ENCODE peak calls at places on chromosomes 1 and 21, in six cellular contexts. One of them, this sample, is unnamed.

GRCh38 chr1:39378377-39378776 is 113.1 kb upstream of the BMP8A start:
- DNase-seq in GM03348: no peak
- DNase-seq in NCI-H2171: no peak
- DNase-seq in uterus: no peak
- DNase-seq in NCI-H1417: peak
- DNase-seq in thoracic aorta: no peak
- DNase-seq in this sample: no peak

GRCh38 chr1:169003864-169004516 is 102.5 kb upstream of the ATP1B1 start:
- DNase-seq in uterus: no peak
- DNase-seq in NCI-H1417: no peak
- DNase-seq in GM03348: peak
- DNase-seq in NCI-H2171: no peak
- DNase-seq in thoracic aorta: peak
- DNase-seq in this sample: no peak

GRCh38 chr1:4118746-4119515 is 218.9 kb upstream of the C1orf174 start:
- DNase-seq in uterus: no peak
- DNase-seq in NCI-H1417: no peak
- DNase-seq in GM03348: no peak
- DNase-seq in NCI-H2171: no peak
- DNase-seq in thoracic aorta: no peak
- DNase-seq in this sample: no peak

GRCh38 chr1:203726417-203726867 is 38.5 kb upstream of the LAX1 start:
- DNase-seq in uterus: no peak
- DNase-seq in NCI-H2171: peak
- DNase-seq in thoracic aorta: no peak
- DNase-seq in GM03348: no peak
- DNase-seq in NCI-H1417: no peak
- DNase-seq in this sample: no peak

GRCh38 chr1:12409676-12410075 is 179.8 kb downstream of the VPS13D start:
- DNase-seq in uterus: peak
- DNase-seq in GM03348: no peak
- DNase-seq in NCI-H1417: no peak
- DNase-seq in NCI-H2171: no peak
- DNase-seq in thoracic aorta: no peak
- DNase-seq in this sample: no peak

GRCh38 chr1:101300916-101301315 is 64.1 kb downstream of the S1PR1 start:
- DNase-seq in NCI-H1417: no peak
- DNase-seq in uterus: no peak
- DNase-seq in NCI-H2171: no peak
- DNase-seq in GM03348: no peak
- DNase-seq in thoracic aorta: no peak
- DNase-seq in this sample: no peak

GRCh38 chr1:168079761-168080160 is 57.0 kb downstream of the GPR161 start:
- DNase-seq in thoracic aorta: no peak
- DNase-seq in uterus: no peak
- DNase-seq in NCI-H1417: no peak
- DNase-seq in GM03348: peak
- DNase-seq in NCI-H2171: no peak
- DNase-seq in this sample: no peak

GRCh38 chr1:180636138-180636537 is 4.3 kb downstream of the XPR1 start:
- DNase-seq in GM03348: no peak
- DNase-seq in thoracic aorta: no peak
- DNase-seq in NCI-H1417: peak
- DNase-seq in uterus: no peak
- DNase-seq in NCI-H2171: no peak
- DNase-seq in this sample: no peak

GRCh38 chr1:98920441-98921110 is 84.1 kb downstream of the PLPPR5 start:
- DNase-seq in GM03348: peak
- DNase-seq in uterus: no peak
- DNase-seq in NCI-H2171: no peak
- DNase-seq in thoracic aorta: no peak
- DNase-seq in NCI-H1417: no peak
- DNase-seq in this sample: no peak

GRCh38 chr1:180470031-180470430 is 32.3 kb downstream of the ACBD6 start:
- DNase-seq in uterus: no peak
- DNase-seq in NCI-H2171: no peak
- DNase-seq in GM03348: no peak
- DNase-seq in NCI-H1417: no peak
- DNase-seq in thoracic aorta: no peak
- DNase-seq in this sample: no peak

GRCh38 chr1:209742409-209743144 is 13.3 kb upstream of the TRAF3IP3 start:
- DNase-seq in NCI-H2171: no peak
- DNase-seq in thoracic aorta: no peak
- DNase-seq in uterus: no peak
- DNase-seq in NCI-H1417: no peak
- DNase-seq in GM03348: peak
- DNase-seq in this sample: no peak

GRCh38 chr1:205241366-205242030 is 13.8 kb downstream of the TMCC2 start:
- DNase-seq in thoracic aorta: no peak
- DNase-seq in NCI-H2171: no peak
- DNase-seq in GM03348: no peak
- DNase-seq in NCI-H1417: no peak
- DNase-seq in uterus: no peak
- DNase-seq in this sample: no peak

GRCh38 chr21:43697758-43698643 is 20.9 kb upstream of the PDXK start:
- DNase-seq in uterus: no peak
- DNase-seq in NCI-H1417: no peak
- DNase-seq in GM03348: no peak
- DNase-seq in thoracic aorta: no peak
- DNase-seq in NCI-H2171: no peak
- DNase-seq in this sample: no peak

GRCh38 chr1:160877221-160877620 is 7.8 kb downstream of the ITLN1 start:
- DNase-seq in thoracic aorta: no peak
- DNase-seq in NCI-H1417: no peak
- DNase-seq in GM03348: no peak
- DNase-seq in uterus: no peak
- DNase-seq in NCI-H2171: no peak
- DNase-seq in this sample: no peak

GRCh38 chr1:22472596-22472995 is 20.9 kb downstream of the ZBTB40 start:
- DNase-seq in GM03348: peak
- DNase-seq in NCI-H1417: no peak
- DNase-seq in thoracic aorta: no peak
- DNase-seq in uterus: no peak
- DNase-seq in NCI-H2171: no peak
- DNase-seq in this sample: no peak

GRCh38 chr21:34702341-34702807 is 33.6 kb downstream of the CLIC6 start:
- DNase-seq in NCI-H2171: no peak
- DNase-seq in NCI-H1417: no peak
- DNase-seq in uterus: peak
- DNase-seq in thoracic aorta: peak
- DNase-seq in GM03348: peak
- DNase-seq in this sample: no peak

GRCh38 chr1:59673575-59674467 is 140.9 kb upstream of the HOOK1 start:
- DNase-seq in NCI-H2171: no peak
- DNase-seq in GM03348: no peak
- DNase-seq in NCI-H1417: peak
- DNase-seq in uterus: peak
- DNase-seq in thoracic aorta: no peak
- DNase-seq in this sample: no peak

GRCh38 chr1:227951624-227952373 is 4.1 kb upstream of the WNT9A start:
- DNase-seq in NCI-H1417: no peak
- DNase-seq in NCI-H2171: no peak
- DNase-seq in GM03348: peak
- DNase-seq in thoracic aorta: no peak
- DNase-seq in uterus: no peak
- DNase-seq in this sample: no peak

GRCh38 chr1:180291004-180291403 is 60.9 kb downstream of the LHX4 start:
- DNase-seq in NCI-H1417: no peak
- DNase-seq in thoracic aorta: no peak
- DNase-seq in NCI-H2171: no peak
- DNase-seq in uterus: no peak
- DNase-seq in GM03348: no peak
- DNase-seq in this sample: no peak

GRCh38 chr1:234603221-234604204 is 6.5 kb downstream of the IRF2BP2 start:
- DNase-seq in NCI-H1417: peak
- DNase-seq in NCI-H2171: no peak
- DNase-seq in thoracic aorta: no peak
- DNase-seq in uterus: no peak
- DNase-seq in GM03348: no peak
- DNase-seq in this sample: no peak

GRCh38 chr1:86648255-86648654 is 56.1 kb upstream of the SH3GLB1 start:
- DNase-seq in NCI-H2171: no peak
- DNase-seq in uterus: no peak
- DNase-seq in thoracic aorta: no peak
- DNase-seq in NCI-H1417: peak
- DNase-seq in GM03348: peak
- DNase-seq in this sample: no peak

GRCh38 chr21:32611471-32611997 is 643 bp downstream of the CFAP298 start:
- DNase-seq in uterus: no peak
- DNase-seq in NCI-H2171: peak
- DNase-seq in NCI-H1417: peak
- DNase-seq in thoracic aorta: no peak
- DNase-seq in GM03348: peak
- DNase-seq in this sample: no peak

GRCh38 chr1:40649592-40649930 is 15.9 kb downstream of the RIMS3 start:
- DNase-seq in NCI-H2171: no peak
- DNase-seq in uterus: no peak
- DNase-seq in GM03348: no peak
- DNase-seq in NCI-H1417: peak
- DNase-seq in thoracic aorta: no peak
- DNase-seq in this sample: no peak

GRCh38 chr1:11157867-11158266 is 31.3 kb upstream of the ANGPTL7 start:
- DNase-seq in NCI-H1417: no peak
- DNase-seq in uterus: peak
- DNase-seq in thoracic aorta: no peak
- DNase-seq in NCI-H2171: peak
- DNase-seq in GM03348: peak
- DNase-seq in this sample: no peak

GRCh38 chr1:199172286-199173124 is 533.7 kb downstream of the PTPRC start:
- DNase-seq in uterus: no peak
- DNase-seq in GM03348: no peak
- DNase-seq in thoracic aorta: no peak
- DNase-seq in NCI-H1417: no peak
- DNase-seq in NCI-H2171: no peak
- DNase-seq in this sample: no peak

GRCh38 chr1:177959793-177960515 is 9.9 kb downstream of the SEC16B start:
- DNase-seq in GM03348: peak
- DNase-seq in NCI-H1417: peak
- DNase-seq in uterus: no peak
- DNase-seq in thoracic aorta: no peak
- DNase-seq in NCI-H2171: no peak
- DNase-seq in this sample: no peak

GRCh38 chr1:114718661-114719423 is 2.3 kb upstream of the NRAS start:
- DNase-seq in GM03348: no peak
- DNase-seq in NCI-H2171: no peak
- DNase-seq in thoracic aorta: no peak
- DNase-seq in NCI-H1417: no peak
- DNase-seq in uterus: no peak
- DNase-seq in this sample: no peak

GRCh38 chr1:147618077-147618569 is 52.2 kb downstream of the ACP6 start:
- DNase-seq in GM03348: no peak
- DNase-seq in thoracic aorta: no peak
- DNase-seq in NCI-H2171: no peak
- DNase-seq in NCI-H1417: no peak
- DNase-seq in uterus: no peak
- DNase-seq in this sample: peak

GRCh38 chr1:46456411-46456963 is 33.1 kb upstream of the DMBX1 start:
- DNase-seq in uterus: no peak
- DNase-seq in NCI-H2171: peak
- DNase-seq in GM03348: no peak
- DNase-seq in thoracic aorta: no peak
- DNase-seq in NCI-H1417: no peak
- DNase-seq in this sample: no peak

GRCh38 chr21:46555225-46555617 is 49.7 kb downstream of the S100B start:
- DNase-seq in GM03348: no peak
- DNase-seq in NCI-H1417: no peak
- DNase-seq in NCI-H2171: no peak
- DNase-seq in thoracic aorta: no peak
- DNase-seq in uterus: no peak
- DNase-seq in this sample: no peak

GRCh38 chr1:225861834-225862580 is 20.2 kb downstream of the TMEM63A start:
- DNase-seq in thoracic aorta: no peak
- DNase-seq in NCI-H2171: no peak
- DNase-seq in GM03348: no peak
- DNase-seq in uterus: no peak
- DNase-seq in NCI-H1417: no peak
- DNase-seq in this sample: no peak

GRCh38 chr1:69911301-69911801 is 294.0 kb downstream of the LRRC40 start:
- DNase-seq in NCI-H1417: no peak
- DNase-seq in uterus: no peak
- DNase-seq in thoracic aorta: no peak
- DNase-seq in NCI-H2171: no peak
- DNase-seq in GM03348: peak
- DNase-seq in this sample: no peak

GRCh38 chr1:58620926-58621325 is 43.9 kb upstream of the TACSTD2 start:
- DNase-seq in GM03348: no peak
- DNase-seq in NCI-H2171: no peak
- DNase-seq in thoracic aorta: no peak
- DNase-seq in uterus: no peak
- DNase-seq in NCI-H1417: peak
- DNase-seq in this sample: no peak

GRCh38 chr1:203172184-203173115 is 3.2 kb downstream of the MYBPH start:
- DNase-seq in NCI-H1417: peak
- DNase-seq in thoracic aorta: no peak
- DNase-seq in uterus: no peak
- DNase-seq in GM03348: peak
- DNase-seq in NCI-H2171: peak
- DNase-seq in this sample: peak

GRCh38 chr1:89104147-89104546 is 21.8 kb downstream of the GBP2 start:
- DNase-seq in thoracic aorta: no peak
- DNase-seq in uterus: no peak
- DNase-seq in NCI-H1417: no peak
- DNase-seq in GM03348: no peak
- DNase-seq in NCI-H2171: no peak
- DNase-seq in this sample: no peak

GRCh38 chr1:113286156-113286555 is 104.2 kb upstream of the MAGI3 start:
- DNase-seq in thoracic aorta: no peak
- DNase-seq in GM03348: no peak
- DNase-seq in uterus: no peak
- DNase-seq in NCI-H1417: no peak
- DNase-seq in NCI-H2171: no peak
- DNase-seq in this sample: no peak

GRCh38 chr1:214540324-214540723 is 11.1 kb downstream of the PTPN14 start:
- DNase-seq in thoracic aorta: no peak
- DNase-seq in NCI-H1417: peak
- DNase-seq in GM03348: no peak
- DNase-seq in uterus: no peak
- DNase-seq in NCI-H2171: no peak
- DNase-seq in this sample: no peak

GRCh38 chr1:5990913-5991783 is 1.1 kb downstream of the NPHP4 start:
- DNase-seq in GM03348: peak
- DNase-seq in uterus: no peak
- DNase-seq in NCI-H1417: peak
- DNase-seq in thoracic aorta: no peak
- DNase-seq in NCI-H2171: no peak
- DNase-seq in this sample: no peak

GRCh38 chr1:16248603-16249534 is 11.9 kb upstream of the CPLANE2 start:
- DNase-seq in NCI-H1417: peak
- DNase-seq in GM03348: peak
- DNase-seq in thoracic aorta: peak
- DNase-seq in uterus: peak
- DNase-seq in NCI-H2171: peak
- DNase-seq in this sample: no peak

GRCh38 chr1:169266133-169266532 is 101.5 kb downstream of the NME7 start:
- DNase-seq in NCI-H2171: no peak
- DNase-seq in thoracic aorta: no peak
- DNase-seq in NCI-H1417: no peak
- DNase-seq in GM03348: no peak
- DNase-seq in uterus: no peak
- DNase-seq in this sample: no peak

This sample was measured in stimulated activated CD4-positive, alpha-beta T cell treated with anti-CD3 and anti-CD28 coated beads, Interleukin-12 subunit alpha, Interleukin-12 subunit beta, amount 100 ng/mL, for 48 hours.